ENCODE peak calls at places on chromosome 17, in six cellular contexts. V, Q, X, T, R and D are unnamed samples.

GRCh38 chr17:15213381-15214087 is 51.6 kb downstream of the PMP22 start:
- DNase-seq in Q (no peak), T (no peak), X (no peak), V (no peak), R (peak), D (no peak)

GRCh38 chr17:40560592-40561293 is 4.5 kb downstream of the CCR7 start:
- DNase-seq in R (no peak), T (no peak), X (peak), Q (no peak), V (no peak), D (no peak)

GRCh38 chr17:77349976-77350830 is 209.4 kb downstream of the SEC14L1 start:
- DNase-seq in R (peak), T (no peak), Q (no peak), V (no peak), X (no peak), D (no peak)

GRCh38 chr17:40722146-40722720 is 18.7 kb upstream of the KRT24 start:
- DNase-seq in V (no peak), R (no peak), Q (no peak), X (no peak), T (no peak), D (no peak)

GRCh38 chr17:28792877-28793666 is 49.3 kb downstream of the TRAF4 start:
- DNase-seq in X (no peak), Q (no peak), V (no peak), T (no peak), R (peak), D (no peak)

GRCh38 chr17:2778489-2778888 is 17.7 kb upstream of the RAP1GAP2 start:
- DNase-seq in V (no peak), X (no peak), T (no peak), Q (no peak), R (no peak), D (no peak)

GRCh38 chr17:61678339-61678738 is 87.3 kb upstream of the NACA2 start:
- DNase-seq in R (no peak), V (no peak), T (no peak), X (no peak), Q (no peak), D (no peak)

GRCh38 chr17:27158390-27158789 is 135.5 kb upstream of the WSB1 start:
- DNase-seq in V (no peak), Q (no peak), R (no peak), X (no peak), T (no peak), D (no peak)

GRCh38 chr17:69477204-69477899 is 62.9 kb downstream of the MAP2K6 start:
- DNase-seq in X (no peak), R (no peak), V (peak), T (no peak), Q (peak), D (no peak)

GRCh38 chr17:59002126-59002525 is 104.6 kb downstream of the TRIM37 start:
- DNase-seq in Q (no peak), T (no peak), X (no peak), R (peak), V (no peak), D (no peak)
- H3K27ac ChIP-seq in Q (no peak), T (no peak), X (peak), R (peak), V (no peak), D (peak)

GRCh38 chr17:57490890-57491289 is 234.6 kb downstream of the MSI2 start:
- DNase-seq in X (no peak), T (no peak), V (no peak), Q (no peak), R (no peak), D (no peak)
- H3K9ac ChIP-seq in X (no peak), T (no peak), V (no peak), Q (no peak), R (no peak), D (no peak)

DNA sequence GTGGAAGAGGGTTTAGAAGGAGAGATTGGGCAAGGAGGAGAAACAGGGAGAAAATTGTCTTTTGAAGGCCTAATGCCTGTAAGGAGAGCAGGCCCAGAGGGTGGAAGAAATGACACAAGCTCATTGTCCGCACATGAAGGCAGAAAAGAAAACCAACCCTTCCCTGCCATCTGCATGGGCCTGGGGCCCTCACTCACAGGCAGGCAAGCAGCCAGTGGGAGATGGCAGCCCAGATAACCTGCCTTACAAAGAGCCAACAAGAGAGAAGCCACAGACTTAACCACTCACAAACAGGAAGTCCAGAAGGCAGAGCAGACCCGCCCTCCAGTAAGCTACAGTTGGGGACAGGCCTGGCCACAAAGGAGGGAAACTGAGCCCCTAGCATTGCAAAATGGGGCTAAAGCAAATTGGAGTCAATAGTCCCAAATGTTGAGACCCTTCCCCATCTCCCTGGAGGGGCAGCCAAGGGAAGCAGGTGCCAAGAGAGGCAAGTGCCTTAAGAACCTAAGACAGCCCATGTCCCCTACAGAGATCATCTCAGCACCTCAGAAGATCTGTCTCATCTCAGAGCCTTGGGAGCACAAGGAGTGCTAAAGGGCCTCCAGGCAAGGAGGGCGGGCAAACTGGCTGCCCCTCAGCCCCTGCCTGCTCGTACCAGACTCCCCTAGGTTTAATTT is 7.3 kb upstream of the TSPOAP1 start:
- DNase-seq in X (peak), Q (no peak), V (peak), T (no peak), R (no peak), D (no peak)
- TF ChIP-seq POLR2AphosphoS5 in X (peak), Q (no peak), V (no peak), T (no peak), R (no peak), D (no peak)

DNA sequence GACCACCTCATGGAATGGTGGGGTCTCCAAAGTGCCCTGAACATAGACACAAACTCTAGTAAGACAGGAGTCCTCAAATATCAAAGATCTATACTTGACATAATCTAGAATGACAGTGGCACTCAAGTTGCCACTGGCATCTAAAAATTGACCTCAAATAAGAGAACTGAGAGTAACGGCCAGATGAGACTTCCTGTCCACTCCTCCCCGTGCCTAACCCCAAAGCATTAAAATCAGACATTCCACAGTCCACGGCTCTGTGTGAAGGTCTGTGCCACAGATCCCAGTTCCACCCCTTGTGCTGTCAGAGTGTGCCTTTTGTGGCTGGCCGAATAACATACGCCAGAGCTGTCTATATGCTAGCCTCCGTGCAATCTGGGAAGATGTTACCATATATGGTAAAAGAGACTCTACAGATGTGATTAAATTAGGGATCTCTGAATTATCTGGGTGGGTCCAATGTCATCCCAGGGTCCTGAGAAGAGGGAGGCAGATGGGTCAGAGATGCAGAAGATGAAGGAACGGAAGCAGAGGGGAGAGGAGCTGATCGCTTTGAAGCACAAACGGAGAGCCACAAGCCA is 21.0 kb upstream of the EVPL start:
- DNase-seq in X (no peak), V (no peak), Q (no peak), R (no peak), T (no peak), D (no peak)
- H3K27ac ChIP-seq in X (peak), V (no peak), Q (no peak), R (no peak), T (no peak), D (no peak)

DNA sequence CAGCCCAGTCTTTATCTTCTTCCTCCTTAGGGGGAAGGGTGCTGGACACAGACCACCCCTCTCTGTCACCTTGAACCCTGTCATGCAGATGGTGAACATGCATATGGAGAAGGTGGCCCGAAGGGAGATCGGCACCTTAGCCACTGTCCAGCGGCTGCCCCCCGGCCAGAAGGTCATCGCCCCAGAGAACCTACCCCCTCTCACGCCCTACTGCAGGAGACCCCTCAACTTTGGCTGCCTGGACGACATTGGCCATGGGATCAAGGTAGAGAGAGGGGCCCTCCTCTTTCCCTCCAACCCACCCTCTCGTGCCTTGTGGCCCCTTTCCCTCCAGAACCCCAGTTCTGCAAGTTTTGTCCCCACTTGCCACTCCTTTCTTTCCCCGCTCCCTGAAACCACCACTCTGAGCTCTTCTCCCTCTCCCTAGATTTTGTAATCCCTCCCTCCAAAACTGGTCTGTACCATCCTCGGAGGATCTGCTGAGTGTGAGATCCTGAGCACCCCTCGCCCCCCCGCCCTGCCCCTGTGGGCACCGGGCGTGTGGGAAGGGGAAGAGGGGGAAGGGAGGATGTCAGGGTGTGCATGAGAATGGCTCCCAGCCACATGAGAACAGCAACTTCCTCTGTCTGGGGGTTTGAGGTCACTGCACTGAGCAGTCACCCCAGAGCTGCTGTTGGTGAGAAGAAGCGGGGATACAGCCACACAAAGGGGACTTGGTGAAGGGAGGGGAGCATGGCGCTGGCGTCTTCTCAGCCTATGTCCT is 7.3 kb downstream of the ABI3 start:
- DNase-seq in V (no peak), X (peak), Q (no peak), R (no peak), T (no peak), D (no peak)
- H3K9ac ChIP-seq in V (no peak), X (peak), Q (no peak), R (no peak), T (no peak), D (no peak)

GRCh38 chr17:42980766-42981397 is 517 bp downstream of the RUNDC1 start:
- DNase-seq in X (peak), V (peak), R (peak), Q (peak), T (peak), D (no peak)
- TF ChIP-seq POLR2AphosphoS5 in X (peak), V (peak), R (no peak), Q (no peak), T (peak), D (no peak)